ENCODE peak calls at places on chromosomes 4 and X, in five cellular contexts. F is MG63, J is testis, I is left lung, X is heart left ventricle. V is an unnamed sample. For H3K9me3 and H3K36me3, the result is how much of the 10 kb centered on the place peaks cover.

GRCh38 chrX:53356186-53356585 is 66.3 kb downstream of the SMC1A start:
- DNase-seq in F (no peak), J (peak), I (no peak), X (no peak), V (peak)

GRCh38 chrX:41145920-41146608 is 60.8 kb downstream of the USP9X start:
- DNase-seq in F (no peak), J (no peak), I (no peak), X (no peak), V (no peak)

GRCh38 chr4:8312069-8312445 is 42.5 kb downstream of the HTRA3 start:
- DNase-seq in F (no peak), J (no peak), I (no peak), X (no peak), V (no peak)

GRCh38 chr4:13492752-13493151 is 8.6 kb upstream of the RAB28 start:
- DNase-seq in F (no peak), J (no peak), I (no peak), X (no peak), V (no peak)

GRCh38 chr4:75860606-75861005 is 41.6 kb downstream of the PPEF2 start:
- DNase-seq in F (no peak), J (no peak), I (no peak), X (no peak), V (no peak)

GRCh38 chr4:4712800-4713528 is 146.5 kb upstream of the MSX1 start:
- DNase-seq in F (no peak), J (no peak), I (no peak), X (no peak), V (no peak)

GRCh38 chr4:87005690-87006461 is 71.1 kb downstream of the AFF1 start:
- DNase-seq in F (no peak), J (peak), I (no peak), X (no peak), V (no peak)

GRCh38 chr4:117064297-117064696 is 21.1 kb downstream of the TRAM1L1 start:
- DNase-seq in F (peak), J (no peak), I (no peak), X (no peak), V (no peak)

GRCh38 chrX:54747713-54748393 is 50.2 kb downstream of the ITIH6 start:
- DNase-seq in F (no peak), J (no peak), I (no peak), X (no peak), V (no peak)

GRCh38 chrX:149825424-149825823 is 43.7 kb downstream of the MAGEA9 start:
- DNase-seq in F (peak), J (peak), I (no peak), X (no peak), V (peak)

GRCh38 chrX:37905436-37906147 is 58.2 kb upstream of the DYNLT3 start:
- DNase-seq in F (peak), J (no peak), I (peak), X (peak), V (peak)

GRCh38 chr4:84639143-84639542 is 56.2 kb downstream of the CDS1 start:
- DNase-seq in F (no peak), J (no peak), I (no peak), X (no peak), V (no peak)

GRCh38 chr4:151169223-151169622 is 69.8 kb downstream of the RPS3A start:
- DNase-seq in F (peak), J (peak), I (peak), X (peak), V (peak)

GRCh38 chr4:38071801-38072567 is 111.8 kb downstream of the PTTG2 start:
- DNase-seq in F (no peak), J (no peak), I (no peak), X (peak), V (peak)

GRCh38 chr4:170853422-170854021 is 763.8 kb upstream of the AADAT start:
- DNase-seq in F (peak), J (peak), I (peak), X (peak), V (no peak)

GRCh38 chrX:1449581-1450149 is 3.0 kb downstream of the ASMTL start:
- DNase-seq in F (no peak), J (no peak), I (no peak), X (no peak), V (no peak)

GRCh38 chr4:162061214-162061613 is 102.6 kb downstream of the FSTL5 start:
- DNase-seq in F (no peak), J (no peak), I (no peak), X (no peak), V (peak)

GRCh38 chr4:178745203-178745602 is 1303.0 kb upstream of the AGA start:
- DNase-seq in F (no peak), J (no peak), I (no peak), X (no peak), V (no peak)

GRCh38 chr4:153790962-153791551 is 2.2 kb upstream of the SFRP2 start:
- DNase-seq in F (no peak), J (peak), I (no peak), X (no peak), V (peak)

DNA sequence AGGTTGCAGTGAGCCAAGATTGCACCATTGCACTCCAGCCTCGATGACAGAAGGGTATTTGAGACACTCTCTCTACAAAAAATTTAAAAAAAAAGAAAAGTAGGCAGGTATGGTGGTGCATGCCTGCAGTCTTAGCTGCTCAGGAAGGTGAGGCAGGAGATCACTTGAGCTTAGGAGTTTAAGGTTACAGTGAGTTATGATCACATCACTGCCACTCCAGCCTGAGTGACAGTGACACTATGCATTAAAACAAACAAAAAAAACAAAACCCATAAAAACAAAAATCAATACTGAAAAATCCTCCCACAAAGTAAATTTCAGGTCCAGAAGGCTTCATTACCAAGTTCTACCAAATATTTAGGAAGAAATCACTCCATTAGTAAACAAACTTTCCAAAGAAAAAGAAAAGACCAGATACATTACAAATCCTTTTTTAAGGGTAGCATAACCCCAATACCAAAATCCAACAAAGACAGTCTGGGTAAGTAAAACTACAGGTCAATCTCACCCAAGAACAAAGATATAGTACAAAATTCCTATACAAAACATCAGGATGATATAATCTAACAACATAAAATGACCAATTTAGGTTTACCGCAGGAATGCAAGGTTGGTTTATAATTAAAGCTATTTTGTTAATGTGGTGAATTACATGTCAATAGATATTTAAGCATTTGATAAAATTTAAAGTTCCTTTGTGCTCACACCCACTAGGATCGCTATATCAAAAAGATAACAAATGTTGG is 11.7 kb downstream of the NELFA start:
- DNase-seq in F (no peak), J (peak), I (no peak), X (no peak), V (no peak)
- H3K9me3 ChIP-seq in F (under half), J (under half), I (under half), X (under half), V (under half)

GRCh38 chr4:112287258-112287873 is 1.7 kb upstream of the TIFA start:
- DNase-seq in F (no peak), J (no peak), I (no peak), X (no peak), V (no peak)
- H3K36me3 ChIP-seq in F (under half), J (under half), I (under half), X (under half), V (under half)

DNA sequence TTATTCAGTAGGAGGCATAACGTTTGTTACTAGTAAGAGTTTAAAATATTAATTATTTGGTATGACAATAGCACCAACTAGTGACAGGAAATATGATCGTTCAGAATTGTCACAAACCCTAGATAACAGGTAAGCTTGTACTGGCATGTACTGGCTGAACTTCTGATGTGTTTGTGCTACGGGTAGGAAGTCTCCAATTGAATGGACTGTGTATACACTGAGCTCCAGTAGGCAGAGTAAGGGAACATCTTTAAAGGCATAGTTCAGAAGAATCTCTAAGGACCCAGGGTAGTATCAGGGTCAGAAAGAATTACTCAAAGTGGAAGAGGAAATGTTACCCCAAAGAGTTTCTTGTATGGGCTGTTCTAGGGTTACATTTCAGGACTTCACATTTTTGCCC is 230.4 kb downstream of the EDA2R start:
- DNase-seq in F (no peak), J (no peak), I (no peak), X (no peak), V (no peak)
- H3K9me3 ChIP-seq in F (under half), J (under half), I (under half), X (under half), V (under half)

GRCh38 chr4:6855692-6856297 is 53.8 kb upstream of the TBC1D14 start:
- DNase-seq in F (no peak), J (no peak), I (no peak), X (no peak), V (peak)

GRCh38 chr4:6858997-6859396 is 50.6 kb upstream of the TBC1D14 start:
- DNase-seq in F (no peak), J (no peak), I (no peak), X (no peak), V (no peak)

GRCh38 chr4:6856391-6856790 is 53.2 kb upstream of the TBC1D14 start:
- DNase-seq in F (no peak), J (no peak), I (no peak), X (no peak), V (no peak)

GRCh38 chr4:6857009-6857882 is 52.4 kb upstream of the TBC1D14 start:
- DNase-seq in F (no peak), J (no peak), I (no peak), X (no peak), V (no peak)

GRCh38 chr4:6859543-6859942 is 50.1 kb upstream of the TBC1D14 start:
- DNase-seq in F (no peak), J (no peak), I (no peak), X (no peak), V (peak)
- H3K36me3 ChIP-seq in F (under half), J (under half), I (half or more), X (under half), V (under half)

GRCh38 chrX:80306007-80306406 is 114.2 kb upstream of the TENT5D start:
- DNase-seq in F (no peak), J (no peak), I (no peak), X (no peak), V (no peak)
- H3K9me3 ChIP-seq in F (under half), J (under half), I (under half), X (under half), V (under half)

DNA sequence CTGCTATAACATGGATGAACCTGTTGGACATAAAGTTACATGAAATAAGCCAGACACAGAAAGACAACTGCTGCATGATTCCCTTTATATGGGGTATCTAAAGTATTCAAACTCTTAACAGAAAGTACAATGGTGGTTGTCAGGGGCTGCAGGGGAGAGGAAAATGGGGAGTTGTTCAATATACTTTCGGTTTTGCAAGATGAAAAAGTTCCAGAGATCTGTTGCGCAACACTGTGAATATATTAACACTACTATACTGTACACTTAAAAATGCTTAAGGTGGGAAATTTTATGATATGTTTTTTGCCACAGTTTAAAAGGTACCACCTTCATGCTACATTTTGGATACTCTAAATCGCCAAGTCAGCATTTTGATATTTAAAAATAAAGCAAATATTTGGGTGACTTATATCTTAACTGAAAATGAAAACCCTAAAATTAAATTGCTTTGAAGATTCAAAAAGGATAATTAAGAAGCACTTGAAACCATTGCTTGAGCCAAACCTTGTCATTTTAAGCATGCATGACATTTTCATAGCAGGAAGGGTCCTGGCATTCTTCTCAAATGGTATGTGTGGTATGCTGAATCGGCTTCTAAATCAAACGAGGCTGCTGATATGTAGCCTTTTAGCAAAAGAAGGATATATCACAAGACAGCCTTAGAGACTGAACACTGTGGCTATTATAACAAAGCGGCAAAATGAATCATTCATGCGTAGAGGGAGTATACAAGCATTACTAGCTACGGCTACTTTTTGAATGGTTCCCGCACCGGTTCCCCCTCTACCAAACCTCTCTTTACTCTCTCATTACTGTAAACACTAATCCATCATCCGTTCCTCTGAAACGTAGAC is 607.1 kb upstream of the DIPK2B start:
- DNase-seq in F (no peak), J (no peak), I (no peak), X (no peak), V (peak)
- H3K36me3 ChIP-seq in F (under half), J (under half), I (under half), X (under half), V (under half)

DNA sequence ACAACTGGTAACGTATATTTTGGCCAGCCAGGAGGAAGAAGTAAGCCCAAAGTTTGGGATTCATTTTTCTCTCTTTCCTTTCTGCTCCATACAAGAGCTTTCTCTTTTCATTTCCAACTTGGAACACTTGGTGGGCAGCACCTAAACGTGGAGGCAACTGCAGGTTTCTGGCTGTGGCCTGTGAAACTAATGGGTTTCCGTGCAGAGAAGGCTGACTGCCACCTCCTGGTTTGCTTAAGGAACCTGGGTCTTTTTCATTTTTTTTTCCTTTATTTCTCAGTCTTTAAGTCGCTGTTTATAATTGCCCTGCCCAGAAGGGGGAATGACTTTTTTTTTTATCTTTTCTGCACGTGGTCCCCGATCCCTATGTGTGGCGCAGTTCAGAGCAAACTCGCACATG is 15.4 kb downstream of the ZNF718 start:
- DNase-seq in F (no peak), J (no peak), I (no peak), X (no peak), V (no peak)
- H3K9me3 ChIP-seq in F (under half), J (under half), I (half or more), X (under half), V (under half)

V was measured in cardiac muscle cell.